ENCODE peak calls at places on chromosomes 11 and 22, in four cellular contexts. Q is NCI-H1436 treated with DMSO at 0.1 percent for 48 hours, S is ELR, P is GM19239. B is an unnamed sample.

GRCh38 chr22:23533771-23534191 is 46.3 kb downstream of the IGLL1 start:
- DNase-seq in Q (no peak), P (no peak), S (no peak), B (no peak)

GRCh38 chr11:11972942-11973341 is 35.5 kb downstream of the DKK3 start:
- DNase-seq in P (no peak), Q (no peak), S (no peak), B (no peak)

GRCh38 chr22:21727159-21727558 is 8.4 kb downstream of the YPEL1 start:
- DNase-seq in S (no peak), P (no peak), Q (no peak), B (no peak)

GRCh38 chr22:35568751-35569725 is 28.4 kb downstream of the RASD2 start:
- DNase-seq in P (no peak), Q (no peak), S (peak), B (no peak)

GRCh38 chr11:2173761-2174160 is 2.1 kb upstream of the TH start:
- DNase-seq in P (no peak), S (no peak), Q (no peak), B (no peak)

GRCh38 chr11:7077101-7077500 is 11.7 kb upstream of the RBMXL2 start:
- DNase-seq in S (no peak), P (no peak), Q (no peak), B (no peak)

GRCh38 chr22:17266261-17266971 is 47.2 kb upstream of the ADA2 start:
- DNase-seq in P (peak), Q (peak), S (no peak), B (no peak)

GRCh38 chr22:23837496-23837859 is 1.3 kb downstream of the DERL3 start:
- DNase-seq in S (no peak), Q (no peak), P (no peak), B (no peak)

B was measured in NCI-H2107.